ENCODE peak calls at places on chromosomes 1 and 21, in seven cellular contexts. L is activated T-cell treated with anti-CD3 and anti-CD28 coated beads, Interleukin-2, amount 50 U/mL, for 72 hours; T is activated T-helper 1 cell treated with anti-CD3 and anti-CD28 coated beads, Interleukin-12 subunit alpha, Interleukin-12 subunit beta, Interleukin-2, Interleukin-4 antibody, amounts not matched to agents 30 ng/mL and 10 ng/mL and 1 ng/mL, durations not matched to agents 14 hours and 24 hours and 36 hours; V is neural progenitor cell; N is A549; S is astrocyte of the spinal cord; G is naive thymus-derived CD4-positive, alpha-beta T cell. Q is an unnamed sample.

GRCh38 chr21:19607983-19608668 is 1204.5 kb upstream of the TMPRSS15 start:
- DNase-seq in S (no peak), V (peak; percentile 17), T (no peak), L (no peak), G (no peak), N (no peak), Q (no peak)

GRCh38 chr1:37036667-37037053 is 2.3 kb upstream of the GRIK3 start:
- DNase-seq in T (no peak), L (no peak), V (peak; percentile 44), N (no peak), G (no peak), S (no peak), Q (no peak)

GRCh38 chr1:18581420-18581880 is 49.2 kb upstream of the PAX7 start:
- DNase-seq in S (peak; percentile 1), L (peak; percentile 54), V (peak; percentile 79), N (peak; percentile 37), T (peak; percentile 9), G (peak; percentile 56), Q (peak; percentile 55)

GRCh38 chr21:32334980-32335471 is 36.4 kb downstream of the MRAP start:
- DNase-seq in N (no peak), V (peak; percentile 28), L (no peak), G (no peak), T (no peak), S (peak; percentile 22), Q (no peak)

GRCh38 chr21:28148400-28149064 is 844.1 kb downstream of the LTN1 start:
- DNase-seq in N (no peak), L (no peak), V (no peak), T (no peak), S (peak; percentile 23), G (no peak), Q (no peak)

GRCh38 chr1:28392027-28392652 is 22.6 kb downstream of the PHACTR4 start:
- DNase-seq in V (no peak), L (no peak), S (peak; percentile 79), T (no peak), N (peak; percentile 73), G (no peak), Q (no peak)

GRCh38 chr1:37495875-37496274 is 18.7 kb downstream of the MEAF6 start:
- DNase-seq in V (no peak), L (no peak), S (no peak), T (no peak), G (no peak), N (no peak), Q (no peak)

GRCh38 chr1:154792899-154793298 is 77.2 kb downstream of the KCNN3 start:
- DNase-seq in S (no peak), V (no peak), L (no peak), G (no peak), T (no peak), N (no peak), Q (no peak)

GRCh38 chr1:156912861-156913808 is 7.3 kb upstream of the LRRC71 start:
- DNase-seq in L (no peak), G (no peak), S (no peak), N (no peak), T (no peak), V (no peak), Q (no peak)

GRCh38 chr21:39681257-39681656 is 63.7 kb upstream of the IGSF5 start:
- DNase-seq in N (no peak), T (no peak), G (no peak), V (no peak), L (no peak), S (peak; percentile 56), Q (no peak)

GRCh38 chr21:24649691-24650090 is 957.6 kb downstream of the MRPL39 start:
- DNase-seq in N (no peak), S (no peak), T (no peak), V (no peak), G (no peak), L (no peak), Q (no peak)

GRCh38 chr21:42853621-42854020 is 25.7 kb downstream of the WDR4 start:
- DNase-seq in L (no peak), T (no peak), S (no peak), V (no peak), N (no peak), G (no peak), Q (no peak)

GRCh38 chr1:174258148-174258550 is 98.8 kb downstream of the RABGAP1L start:
- DNase-seq in L (peak; percentile 42), V (peak; percentile 62), G (no peak), T (peak; percentile 6), N (peak; percentile 53), S (peak; percentile 49), Q (peak; percentile 26)

GRCh38 chr1:229433364-229434004 is 410 bp downstream of the ACTA1 start:
- DNase-seq in N (no peak), G (no peak), L (no peak), V (no peak), T (no peak), S (no peak), Q (no peak)

GRCh38 chr1:37033355-37034291 is 692 bp downstream of the GRIK3 start:
- DNase-seq in V (peak; percentile 59), N (no peak), T (no peak), S (no peak), G (no peak), L (no peak), Q (no peak)

GRCh38 chr1:183291216-183291762 is 105.2 kb downstream of the LAMC2 start:
- DNase-seq in N (no peak), G (no peak), S (no peak), T (no peak), L (no peak), V (no peak), Q (no peak)

GRCh38 chr1:66943361-66943969 is 18.7 kb downstream of the MIER1 start:
- DNase-seq in S (no peak), N (no peak), V (no peak), L (no peak), T (no peak), G (no peak), Q (no peak)

GRCh38 chr1:68293609-68294353 is 61.5 kb upstream of the WLS start:
- DNase-seq in G (no peak), V (peak; percentile 98), N (no peak), S (peak; percentile 89), T (no peak), L (no peak), Q (no peak)

GRCh38 chr1:116504308-116505156 is 66.3 kb downstream of the CD58 start:
- DNase-seq in L (peak; percentile 85), N (peak; percentile 48), V (no peak), G (peak; percentile 74), S (peak; percentile 69), T (peak; percentile 86), Q (peak; percentile 75)

GRCh38 chr1:86421601-86422280 is 2.2 kb upstream of the CLCA2 start:
- DNase-seq in N (no peak), S (peak; percentile 13), L (no peak), V (no peak), G (no peak), T (no peak), Q (no peak)

GRCh38 chr1:244971524-244972216 is 107.3 kb upstream of the HNRNPU start:
- DNase-seq in G (no peak), N (no peak), L (no peak), S (peak; percentile 4), T (no peak), V (no peak), Q (no peak)

Q was measured in stimulated activated naive CD8-positive, alpha-beta T cell treated with anti-CD3 and anti-CD28 coated beads, Interleukin-15, amount 100 ng/mL, for 72 hours.